ENCODE peak calls at places on chromosomes 3 and 15, in five cellular contexts. Y is aorta, R is Peyer's patch, V is left ventricle myocardium inferior, I is thoracic aorta. G is an unnamed sample.
A peak's percentile ranks its signal among the peaks of the same experiment; 100 is the strongest.

GRCh38 chr3:114218006-114218405 is 19.4 kb downstream of the ZNF80 start:
- DNase-seq in Y (no peak), R (no peak), V (no peak), I (no peak), G (no peak)

GRCh38 chr15:87873501-87873900 is 383.0 kb downstream of the NTRK3 start:
- DNase-seq in Y (no peak), R (no peak), V (no peak), I (no peak), G (no peak)

GRCh38 chr15:59958288-59958687 is 45.8 kb upstream of the FOXB1 start:
- DNase-seq in Y (no peak), R (no peak), V (no peak), I (no peak), G (no peak)

GRCh38 chr15:57565326-57565725 is 26.4 kb upstream of the MYZAP start:
- DNase-seq in Y (no peak), R (peak; percentile 78), V (no peak), I (no peak), G (no peak)

GRCh38 chr15:78076231-78077052 is 1.1 kb downstream of the TBC1D2B start:
- DNase-seq in Y (no peak), R (no peak), V (no peak), I (no peak), G (no peak)

GRCh38 chr3:171446801-171447578 is 13.2 kb downstream of the TNIK start:
- DNase-seq in Y (no peak), R (peak; percentile 55), V (no peak), I (no peak), G (no peak)

GRCh38 chr15:63191895-63192603 is 2.6 kb downstream of the RAB8B start:
- DNase-seq in Y (no peak), R (peak; percentile 73), V (no peak), I (no peak), G (no peak)

GRCh38 chr3:141710888-141711616 is 27.0 kb upstream of the RNF7 start:
- DNase-seq in Y (peak; percentile 67), R (no peak), V (no peak), I (peak; percentile 5), G (peak; percentile 22)

GRCh38 chr3:106261396-106261795 is 392.6 kb upstream of the CBLB start:
- DNase-seq in Y (no peak), R (no peak), V (no peak), I (no peak), G (no peak)

GRCh38 chr15:94324117-94324826 is 92.9 kb downstream of the MCTP2 start:
- DNase-seq in Y (peak; percentile 55), R (peak; percentile 72), V (no peak), I (no peak), G (peak; percentile 50)

GRCh38 chr3:55190296-55190695 is 262.4 kb upstream of the LRTM1 start:
- DNase-seq in Y (no peak), R (no peak), V (no peak), I (no peak), G (no peak)

GRCh38 chr3:105686324-105686897 is 182.4 kb downstream of the CBLB start:
- DNase-seq in Y (no peak), R (no peak), V (no peak), I (no peak), G (no peak)

GRCh38 chr3:195698325-195699147 is 22.2 kb upstream of the MUC20 start:
- DNase-seq in Y (no peak), R (no peak), V (no peak), I (no peak), G (no peak)
- H3K27ac ChIP-seq in Y (no peak overlapping the region), R (no peak overlapping the region), V (peak overlapping the region; percentile 2), I (no peak overlapping the region), G (no peak overlapping the region)

DNA sequence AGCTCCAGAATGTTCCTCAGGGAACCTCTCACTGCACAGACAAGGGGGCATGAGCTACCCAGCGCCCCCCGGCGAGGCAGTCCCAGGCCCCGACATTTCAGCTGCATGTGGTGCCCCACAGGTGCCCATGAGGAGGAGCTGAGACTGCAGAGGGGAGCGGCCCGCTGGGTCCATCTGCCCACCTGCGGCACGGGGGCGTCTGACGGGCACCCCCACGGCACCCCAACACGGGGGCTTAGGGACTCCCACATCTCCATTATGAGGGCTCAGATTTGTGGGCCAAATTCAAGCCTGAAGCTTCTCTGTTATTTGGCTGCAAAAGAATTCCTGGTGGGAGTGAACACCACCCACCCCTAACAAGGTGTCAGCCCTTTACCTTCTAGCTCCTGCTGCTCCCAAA is 258.4 kb downstream of the UACA start:
- DNase-seq in Y (no peak), R (no peak), V (no peak), I (no peak), G (no peak)
- H3K4me3 ChIP-seq in Y (no peak overlapping the region), R (no peak overlapping the region), V (no peak overlapping the region), I (no peak overlapping the region), G (no peak overlapping the region)

DNA sequence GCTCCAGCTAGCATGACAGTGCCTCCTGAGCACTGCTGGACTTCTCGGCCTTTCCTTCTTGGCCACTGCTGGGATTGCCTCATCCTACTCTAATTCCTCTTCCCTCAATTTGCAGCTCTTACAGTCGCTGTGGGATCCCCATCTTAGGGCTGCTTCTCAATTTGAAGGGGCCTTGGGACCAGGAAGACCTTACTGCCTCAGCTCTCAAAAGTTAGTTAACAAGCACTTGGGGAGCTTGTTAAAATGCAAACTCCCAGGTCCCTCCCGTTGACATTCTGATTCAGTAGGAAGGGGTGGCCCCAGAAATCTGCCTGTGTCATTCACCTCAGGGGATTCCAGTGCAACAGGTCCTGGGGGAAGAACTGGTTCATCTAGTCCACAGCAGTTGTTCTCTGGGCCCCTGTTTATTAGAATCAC is 14.8 kb downstream of the BDH1 start:
- DNase-seq in Y (peak; percentile 22), R (no peak), V (no peak), I (no peak), G (no peak)
- H3K27ac ChIP-seq in Y (no peak overlapping the region), R (no peak overlapping the region), V (no peak overlapping the region), I (no peak overlapping the region), G (no peak overlapping the region)

GRCh38 chr3:48739955-48740823 is 23.2 kb upstream of the IP6K2 start:
- DNase-seq in Y (peak; percentile 92), R (peak; percentile 94), V (peak; percentile 94), I (peak; percentile 58), G (peak; percentile 84)

GRCh38 chr3:48738144-48738536 is 21.1 kb upstream of the IP6K2 start:
- DNase-seq in Y (no peak), R (no peak), V (no peak), I (no peak), G (no peak)

GRCh38 chr3:48743773-48744172 is 26.8 kb upstream of the IP6K2 start:
- DNase-seq in Y (no peak), R (no peak), V (no peak), I (no peak), G (no peak)

GRCh38 chr3:48738926-48739616 is 22.1 kb upstream of the IP6K2 start:
- DNase-seq in Y (no peak), R (peak; percentile 54), V (peak; percentile 71), I (no peak), G (no peak)

DNA sequence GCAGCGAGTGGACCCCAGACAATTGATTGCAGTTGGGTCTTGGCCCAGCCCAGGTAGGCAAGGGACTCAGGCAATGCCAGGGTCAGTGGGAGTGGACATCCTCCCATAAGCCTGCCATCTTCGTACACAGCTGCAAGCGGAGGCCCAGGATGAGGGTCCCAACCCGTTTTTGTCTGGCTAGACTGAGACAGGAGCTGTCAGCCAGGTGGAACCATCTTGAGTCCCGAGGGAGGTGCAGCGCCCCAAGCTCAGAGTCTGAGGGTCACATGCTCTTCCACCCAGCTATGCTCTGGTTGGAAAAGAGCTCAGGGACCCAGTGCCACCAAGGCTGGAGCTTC is 22.6 kb upstream of the IP6K2 start:
- DNase-seq in Y (no peak), R (no peak), V (no peak), I (no peak), G (no peak)
- H3K4me3 ChIP-seq in Y (no peak overlapping the region), R (peak overlapping the region; percentile 20), V (peak overlapping the region; percentile 48), I (peak overlapping the region; percentile 3), G (no peak overlapping the region)

GRCh38 chr15:56019060-56019793 is 25.8 kb upstream of the NEDD4 start:
- DNase-seq in Y (no peak), R (no peak), V (no peak), I (no peak), G (no peak)
- H3K27ac ChIP-seq in Y (no peak overlapping the region), R (no peak overlapping the region), V (no peak overlapping the region), I (no peak overlapping the region), G (no peak overlapping the region)

GRCh38 chr3:86738684-86739083 is 252.3 kb downstream of the VGLL3 start:
- DNase-seq in Y (no peak), R (no peak), V (no peak), I (no peak), G (no peak)

GRCh38 chr3:86737517-86737916 is 253.4 kb downstream of the VGLL3 start:
- DNase-seq in Y (no peak), R (no peak), V (no peak), I (no peak), G (no peak)

GRCh38 chr3:86739244-86739643 is 251.7 kb downstream of the VGLL3 start:
- DNase-seq in Y (no peak), R (no peak), V (no peak), I (no peak), G (no peak)

GRCh38 chr3:86748015-86748414 is 242.9 kb downstream of the VGLL3 start:
- DNase-seq in Y (no peak), R (no peak), V (no peak), I (no peak), G (no peak)

DNA sequence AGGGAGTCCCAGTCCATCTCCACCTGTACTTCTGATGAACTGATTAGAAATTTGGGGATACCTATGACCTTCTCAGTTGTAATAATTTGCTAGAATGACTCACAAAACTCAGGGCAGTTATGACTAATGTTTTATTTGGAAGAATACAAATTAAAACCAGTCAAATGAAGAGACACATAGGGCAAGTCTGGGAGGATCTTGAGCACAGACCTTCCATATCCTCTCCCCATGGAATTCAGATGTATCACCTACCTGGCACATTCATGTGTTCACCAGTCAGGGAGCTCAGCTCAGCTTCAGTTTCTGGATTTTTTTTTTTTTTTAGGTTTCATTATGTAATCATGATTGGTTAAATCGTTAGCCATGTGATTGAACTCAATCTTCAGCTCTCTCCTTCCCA is 247.7 kb downstream of the VGLL3 start:
- DNase-seq in Y (no peak), R (no peak), V (no peak), I (no peak), G (no peak)
- H3K4me3 ChIP-seq in Y (no peak overlapping the region), R (no peak overlapping the region), V (no peak overlapping the region), I (no peak overlapping the region), G (no peak overlapping the region)

DNA sequence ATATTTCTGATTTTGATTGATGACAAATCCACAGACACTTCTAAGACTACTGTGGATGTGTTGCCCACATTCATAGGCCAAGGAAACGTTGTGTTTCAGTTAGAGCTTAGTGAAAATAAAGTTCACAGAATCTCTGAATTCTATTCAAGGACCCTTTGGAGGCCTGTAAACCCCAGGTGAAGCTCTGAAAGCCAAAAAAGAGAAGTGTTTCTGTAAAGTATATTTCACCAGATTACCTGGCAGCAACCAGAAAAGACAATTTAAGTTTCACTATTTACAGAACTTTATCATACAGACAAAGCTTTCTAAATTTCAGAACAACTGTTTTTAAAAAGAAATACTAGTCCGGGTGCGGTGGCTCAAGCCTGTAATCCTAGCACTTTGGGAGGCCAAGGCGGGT is 2.6 kb downstream of the CLPX start:
- DNase-seq in Y (no peak), R (no peak), V (no peak), I (no peak), G (no peak)
- H3K27ac ChIP-seq in Y (no peak overlapping the region), R (no peak overlapping the region), V (no peak overlapping the region), I (no peak overlapping the region), G (no peak overlapping the region)

DNA sequence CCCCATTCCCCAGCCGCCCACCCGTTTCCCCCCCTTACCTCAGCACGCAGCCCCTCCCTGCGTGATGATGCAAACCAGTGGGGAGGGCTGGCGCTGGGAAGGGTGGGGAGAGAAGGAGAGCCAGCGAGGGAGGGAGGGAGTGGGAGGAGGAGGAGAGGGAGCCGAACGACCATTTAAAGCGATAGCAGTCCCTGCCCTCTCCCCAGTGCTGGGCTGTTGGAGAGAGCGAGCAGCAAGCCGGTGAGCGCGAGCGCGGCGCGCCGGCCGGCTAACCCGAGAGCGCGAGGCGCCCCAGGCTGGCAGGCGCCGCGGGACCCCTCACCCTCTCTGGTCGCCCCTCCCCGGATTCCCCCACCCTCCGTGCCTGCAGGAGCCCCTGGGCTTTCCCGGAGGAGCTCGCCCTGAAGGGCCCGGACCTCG is at the start of gene GRM7:
- DNase-seq in Y (peak; percentile 71), R (no peak), V (no peak), I (no peak), G (peak; percentile 34)
- H3K4me3 ChIP-seq in Y (peak within 1 kb of the TSS; percentile 32), R (no peak within 1 kb of the TSS), V (peak within 1 kb of the TSS; percentile 49), I (peak within 1 kb of the TSS; percentile 67), G (peak within 1 kb of the TSS; percentile 42)

G was measured in uterus.